ENCODE peak calls at places on chromosomes 1 and 21, in eight cellular contexts. One of them, this sample, is unnamed.

GRCh38 chr1:234971586-234972297 is 156.9 kb downstream of the TOMM20 start:
- DNase-seq in endodermal cell: peak
- DNase-seq in HAP-1: no peak
- DNase-seq in ureter: no peak
- DNase-seq in AG04450: no peak
- DNase-seq in ovary: no peak
- DNase-seq in CD8-positive, alpha-beta memory T cell: no peak
- DNase-seq in PC-9: no peak
- DNase-seq in this sample: no peak

GRCh38 chr1:198199105-198199504 is 42.3 kb downstream of the NEK7 start:
- DNase-seq in HAP-1: no peak
- DNase-seq in ureter: no peak
- DNase-seq in CD8-positive, alpha-beta memory T cell: no peak
- DNase-seq in PC-9: no peak
- DNase-seq in ovary: no peak
- DNase-seq in AG04450: no peak
- DNase-seq in endodermal cell: no peak
- DNase-seq in this sample: no peak

GRCh38 chr1:221712198-221712684 is 29.6 kb downstream of the DUSP10 start:
- DNase-seq in ureter: no peak
- DNase-seq in AG04450: peak
- DNase-seq in ovary: no peak
- DNase-seq in PC-9: no peak
- DNase-seq in endodermal cell: no peak
- DNase-seq in HAP-1: no peak
- DNase-seq in CD8-positive, alpha-beta memory T cell: peak
- DNase-seq in this sample: no peak

GRCh38 chr1:62926681-62927252 is 142.8 kb downstream of the ATG4C start:
- DNase-seq in HAP-1: peak
- DNase-seq in ovary: no peak
- DNase-seq in endodermal cell: no peak
- DNase-seq in PC-9: no peak
- DNase-seq in CD8-positive, alpha-beta memory T cell: no peak
- DNase-seq in ureter: no peak
- DNase-seq in AG04450: no peak
- DNase-seq in this sample: no peak

GRCh38 chr1:46254668-46255067 is 7.1 kb downstream of the RAD54L start:
- DNase-seq in HAP-1: no peak
- DNase-seq in ureter: no peak
- DNase-seq in AG04450: no peak
- DNase-seq in endodermal cell: peak
- DNase-seq in PC-9: no peak
- DNase-seq in CD8-positive, alpha-beta memory T cell: no peak
- DNase-seq in ovary: no peak
- DNase-seq in this sample: no peak

GRCh38 chr1:24961334-24961733 is 31.3 kb upstream of the RUNX3 start:
- DNase-seq in AG04450: no peak
- DNase-seq in HAP-1: no peak
- DNase-seq in ovary: no peak
- DNase-seq in ureter: no peak
- DNase-seq in CD8-positive, alpha-beta memory T cell: no peak
- DNase-seq in PC-9: no peak
- DNase-seq in endodermal cell: no peak
- DNase-seq in this sample: no peak

GRCh38 chr1:45979074-45979777 is 153.2 kb downstream of the PIK3R3 start:
- DNase-seq in AG04450: peak
- DNase-seq in endodermal cell: no peak
- DNase-seq in ureter: no peak
- DNase-seq in PC-9: no peak
- DNase-seq in CD8-positive, alpha-beta memory T cell: no peak
- DNase-seq in ovary: no peak
- DNase-seq in HAP-1: peak
- DNase-seq in this sample: no peak

GRCh38 chr1:226429868-226430715 is 22.2 kb upstream of the PARP1 start:
- DNase-seq in PC-9: no peak
- DNase-seq in endodermal cell: peak
- DNase-seq in AG04450: no peak
- DNase-seq in ovary: no peak
- DNase-seq in ureter: no peak
- DNase-seq in CD8-positive, alpha-beta memory T cell: no peak
- DNase-seq in HAP-1: no peak
- DNase-seq in this sample: no peak

GRCh38 chr1:2415337-2415736 is 3.0 kb upstream of the PEX10 start:
- DNase-seq in PC-9: no peak
- DNase-seq in HAP-1: no peak
- DNase-seq in CD8-positive, alpha-beta memory T cell: no peak
- DNase-seq in endodermal cell: no peak
- DNase-seq in ureter: no peak
- DNase-seq in ovary: no peak
- DNase-seq in AG04450: no peak
- DNase-seq in this sample: no peak

GRCh38 chr1:22190251-22190650 is 47.4 kb upstream of the WNT4 start:
- DNase-seq in CD8-positive, alpha-beta memory T cell: no peak
- DNase-seq in ovary: no peak
- DNase-seq in ureter: no peak
- DNase-seq in HAP-1: no peak
- DNase-seq in endodermal cell: no peak
- DNase-seq in AG04450: no peak
- DNase-seq in PC-9: no peak
- DNase-seq in this sample: no peak

GRCh38 chr1:220511785-220512184 is 16.2 kb upstream of the MARK1 start:
- DNase-seq in HAP-1: no peak
- DNase-seq in endodermal cell: peak
- DNase-seq in PC-9: peak
- DNase-seq in AG04450: no peak
- DNase-seq in ureter: no peak
- DNase-seq in ovary: no peak
- DNase-seq in CD8-positive, alpha-beta memory T cell: no peak
- DNase-seq in this sample: peak

GRCh38 chr1:215052656-215053055 is 29.9 kb upstream of the KCNK2 start:
- DNase-seq in HAP-1: no peak
- DNase-seq in AG04450: peak
- DNase-seq in PC-9: no peak
- DNase-seq in ovary: no peak
- DNase-seq in CD8-positive, alpha-beta memory T cell: no peak
- DNase-seq in ureter: no peak
- DNase-seq in endodermal cell: no peak
- DNase-seq in this sample: no peak

GRCh38 chr1:200590001-200590400 is 30.6 kb downstream of the KIF14 start:
- DNase-seq in CD8-positive, alpha-beta memory T cell: no peak
- DNase-seq in HAP-1: peak
- DNase-seq in ureter: no peak
- DNase-seq in ovary: no peak
- DNase-seq in PC-9: no peak
- DNase-seq in endodermal cell: no peak
- DNase-seq in AG04450: no peak
- DNase-seq in this sample: no peak

GRCh38 chr21:38505654-38506523 is 7.6 kb upstream of the ERG start:
- DNase-seq in HAP-1: peak
- DNase-seq in PC-9: peak
- DNase-seq in endodermal cell: peak
- DNase-seq in ovary: no peak
- DNase-seq in CD8-positive, alpha-beta memory T cell: no peak
- DNase-seq in ureter: no peak
- DNase-seq in AG04450: peak
- DNase-seq in this sample: peak

GRCh38 chr1:66729130-66729922 is 22.9 kb upstream of the DYNLT5 start:
- DNase-seq in HAP-1: no peak
- DNase-seq in PC-9: no peak
- DNase-seq in ureter: no peak
- DNase-seq in CD8-positive, alpha-beta memory T cell: no peak
- DNase-seq in ovary: no peak
- DNase-seq in endodermal cell: no peak
- DNase-seq in AG04450: no peak
- DNase-seq in this sample: no peak

This sample was measured in retina.